ENCODE peak calls at places on chromosome 16, in eight cellular contexts. One of them, this sample, is unnamed.

GRCh38 chr16:67277999-67278772 is 1.1 kb upstream of the PLEKHG4 start:
- DNase-seq in uterus: no peak
- DNase-seq in CD8-positive, alpha-beta T cell: no peak
- DNase-seq in mesenchymal stem cell: peak
- DNase-seq in A549: peak
- DNase-seq in cardiac fibroblast: peak
- DNase-seq in H7: no peak
- DNase-seq in GM06990: no peak
- DNase-seq in this sample: peak

GRCh38 chr16:30876867-30877266 is 17.0 kb downstream of the BCL7C start:
- DNase-seq in uterus: no peak
- DNase-seq in CD8-positive, alpha-beta T cell: no peak
- DNase-seq in mesenchymal stem cell: peak
- DNase-seq in A549: no peak
- DNase-seq in cardiac fibroblast: no peak
- DNase-seq in H7: peak
- DNase-seq in GM06990: no peak
- DNase-seq in this sample: no peak

GRCh38 chr16:48117217-48118105 is 38.3 kb downstream of the ABCC12 start:
- DNase-seq in uterus: no peak
- DNase-seq in CD8-positive, alpha-beta T cell: peak
- DNase-seq in mesenchymal stem cell: peak
- DNase-seq in A549: peak
- DNase-seq in cardiac fibroblast: peak
- DNase-seq in H7: peak
- DNase-seq in GM06990: peak
- DNase-seq in this sample: peak

GRCh38 chr16:35686595-35686994 is 2227.2 kb downstream of the TP53TG3F start:
- DNase-seq in uterus: no peak
- DNase-seq in CD8-positive, alpha-beta T cell: no peak
- DNase-seq in mesenchymal stem cell: no peak
- DNase-seq in A549: no peak
- DNase-seq in cardiac fibroblast: no peak
- DNase-seq in H7: no peak
- DNase-seq in GM06990: no peak
- DNase-seq in this sample: no peak

GRCh38 chr16:19912445-19913305 is 28.0 kb upstream of the GPRC5B start:
- DNase-seq in uterus: no peak
- DNase-seq in CD8-positive, alpha-beta T cell: no peak
- DNase-seq in mesenchymal stem cell: peak
- DNase-seq in A549: no peak
- DNase-seq in cardiac fibroblast: peak
- DNase-seq in H7: no peak
- DNase-seq in GM06990: no peak
- DNase-seq in this sample: no peak

GRCh38 chr16:67278773-67279295 is 498 bp upstream of the PLEKHG4 start:
- DNase-seq in uterus: peak
- DNase-seq in CD8-positive, alpha-beta T cell: peak
- DNase-seq in mesenchymal stem cell: peak
- DNase-seq in A549: peak
- DNase-seq in cardiac fibroblast: no peak
- DNase-seq in H7: peak
- DNase-seq in GM06990: no peak
- DNase-seq in this sample: no peak

GRCh38 chr16:30651124-30652004 is 604 bp downstream of the PRR14 start:
- DNase-seq in uterus: peak
- DNase-seq in CD8-positive, alpha-beta T cell: peak
- DNase-seq in mesenchymal stem cell: peak
- DNase-seq in A549: peak
- DNase-seq in cardiac fibroblast: peak
- DNase-seq in H7: peak
- DNase-seq in GM06990: peak
- DNase-seq in this sample: peak

GRCh38 chr16:35398208-35398607 is 1938.8 kb downstream of the TP53TG3F start:
- DNase-seq in uterus: no peak
- DNase-seq in CD8-positive, alpha-beta T cell: no peak
- DNase-seq in mesenchymal stem cell: no peak
- DNase-seq in A549: no peak
- DNase-seq in cardiac fibroblast: no peak
- DNase-seq in H7: no peak
- DNase-seq in GM06990: no peak
- DNase-seq in this sample: no peak

GRCh38 chr16:67326472-67327309 is at the start of the genes KCTD19 and LRRC36:
- DNase-seq in uterus: peak
- DNase-seq in CD8-positive, alpha-beta T cell: peak
- DNase-seq in mesenchymal stem cell: peak
- DNase-seq in A549: peak
- DNase-seq in cardiac fibroblast: no peak
- DNase-seq in H7: peak
- DNase-seq in GM06990: peak
- DNase-seq in this sample: no peak

GRCh38 chr16:86061318-86061695 is 162.3 kb downstream of the IRF8 start:
- DNase-seq in uterus: no peak
- DNase-seq in CD8-positive, alpha-beta T cell: no peak
- DNase-seq in mesenchymal stem cell: no peak
- DNase-seq in A549: no peak
- DNase-seq in cardiac fibroblast: no peak
- DNase-seq in H7: no peak
- DNase-seq in GM06990: no peak
- DNase-seq in this sample: no peak

GRCh38 chr16:30519120-30520049 is 7.0 kb downstream of the ZNF768 start:
- DNase-seq in uterus: no peak
- DNase-seq in CD8-positive, alpha-beta T cell: no peak
- DNase-seq in mesenchymal stem cell: no peak
- DNase-seq in A549: no peak
- DNase-seq in cardiac fibroblast: no peak
- DNase-seq in H7: no peak
- DNase-seq in GM06990: no peak
- DNase-seq in this sample: no peak

GRCh38 chr16:50954469-50954868 is 196.6 kb downstream of the SALL1 start:
- DNase-seq in uterus: no peak
- DNase-seq in CD8-positive, alpha-beta T cell: no peak
- DNase-seq in mesenchymal stem cell: no peak
- DNase-seq in A549: no peak
- DNase-seq in cardiac fibroblast: no peak
- DNase-seq in H7: no peak
- DNase-seq in GM06990: no peak
- DNase-seq in this sample: no peak

GRCh38 chr16:67249178-67249759 is 490 bp downstream of the SLC9A5 start:
- DNase-seq in uterus: no peak
- DNase-seq in CD8-positive, alpha-beta T cell: no peak
- DNase-seq in mesenchymal stem cell: peak
- DNase-seq in A549: no peak
- DNase-seq in cardiac fibroblast: no peak
- DNase-seq in H7: no peak
- DNase-seq in GM06990: no peak
- DNase-seq in this sample: no peak

GRCh38 chr16:25256821-25257503 is 683 bp downstream of the ZKSCAN2 start:
- DNase-seq in uterus: no peak
- DNase-seq in CD8-positive, alpha-beta T cell: no peak
- DNase-seq in mesenchymal stem cell: peak
- DNase-seq in A549: peak
- DNase-seq in cardiac fibroblast: no peak
- DNase-seq in H7: peak
- DNase-seq in GM06990: no peak
- DNase-seq in this sample: no peak

GRCh38 chr16:57305159-57305811 is 20.8 kb upstream of the PLLP start:
- DNase-seq in uterus: peak
- DNase-seq in CD8-positive, alpha-beta T cell: no peak
- DNase-seq in mesenchymal stem cell: no peak
- DNase-seq in A549: no peak
- DNase-seq in cardiac fibroblast: no peak
- DNase-seq in H7: no peak
- DNase-seq in GM06990: no peak
- DNase-seq in this sample: no peak

GRCh38 chr16:56382901-56383355 is 42.4 kb downstream of the AMFR start:
- DNase-seq in uterus: no peak
- DNase-seq in CD8-positive, alpha-beta T cell: no peak
- DNase-seq in mesenchymal stem cell: peak
- DNase-seq in A549: peak
- DNase-seq in cardiac fibroblast: peak
- DNase-seq in H7: no peak
- DNase-seq in GM06990: no peak
- DNase-seq in this sample: no peak

GRCh38 chr16:69176033-69176780 is 10.8 kb upstream of the SNTB2 start:
- DNase-seq in uterus: no peak
- DNase-seq in CD8-positive, alpha-beta T cell: no peak
- DNase-seq in mesenchymal stem cell: peak
- DNase-seq in A549: no peak
- DNase-seq in cardiac fibroblast: peak
- DNase-seq in H7: no peak
- DNase-seq in GM06990: no peak
- DNase-seq in this sample: peak

GRCh38 chr16:30030841-30031413 is at the start of gene TLCD3B:
- DNase-seq in uterus: no peak
- DNase-seq in CD8-positive, alpha-beta T cell: no peak
- DNase-seq in mesenchymal stem cell: no peak
- DNase-seq in A549: no peak
- DNase-seq in cardiac fibroblast: no peak
- DNase-seq in H7: peak
- DNase-seq in GM06990: no peak
- DNase-seq in this sample: no peak

GRCh38 chr16:23838485-23839142 is 2.8 kb downstream of the PRKCB start:
- DNase-seq in uterus: no peak
- DNase-seq in CD8-positive, alpha-beta T cell: no peak
- DNase-seq in mesenchymal stem cell: no peak
- DNase-seq in A549: no peak
- DNase-seq in cardiac fibroblast: no peak
- DNase-seq in H7: no peak
- DNase-seq in GM06990: no peak
- DNase-seq in this sample: no peak
- H3K4me3 ChIP-seq in uterus: no peak
- H3K4me3 ChIP-seq in CD8-positive, alpha-beta T cell: no peak
- H3K4me3 ChIP-seq in mesenchymal stem cell: no peak
- H3K4me3 ChIP-seq in A549: no peak
- H3K4me3 ChIP-seq in cardiac fibroblast: no peak
- H3K4me3 ChIP-seq in H7: no peak
- H3K4me3 ChIP-seq in GM06990: peak
- H3K4me3 ChIP-seq in this sample: no peak

GRCh38 chr16:89921131-89921698 is 1.9 kb upstream of the TUBB3 start:
- DNase-seq in uterus: no peak
- DNase-seq in CD8-positive, alpha-beta T cell: no peak
- DNase-seq in mesenchymal stem cell: no peak
- DNase-seq in A549: no peak
- DNase-seq in cardiac fibroblast: no peak
- DNase-seq in H7: peak
- DNase-seq in GM06990: no peak
- DNase-seq in this sample: no peak
- H3K4me3 ChIP-seq in uterus: no peak
- H3K4me3 ChIP-seq in CD8-positive, alpha-beta T cell: no peak
- H3K4me3 ChIP-seq in mesenchymal stem cell: no peak
- H3K4me3 ChIP-seq in A549: peak
- H3K4me3 ChIP-seq in cardiac fibroblast: peak
- H3K4me3 ChIP-seq in H7: peak
- H3K4me3 ChIP-seq in GM06990: no peak
- H3K4me3 ChIP-seq in this sample: peak

DNA sequence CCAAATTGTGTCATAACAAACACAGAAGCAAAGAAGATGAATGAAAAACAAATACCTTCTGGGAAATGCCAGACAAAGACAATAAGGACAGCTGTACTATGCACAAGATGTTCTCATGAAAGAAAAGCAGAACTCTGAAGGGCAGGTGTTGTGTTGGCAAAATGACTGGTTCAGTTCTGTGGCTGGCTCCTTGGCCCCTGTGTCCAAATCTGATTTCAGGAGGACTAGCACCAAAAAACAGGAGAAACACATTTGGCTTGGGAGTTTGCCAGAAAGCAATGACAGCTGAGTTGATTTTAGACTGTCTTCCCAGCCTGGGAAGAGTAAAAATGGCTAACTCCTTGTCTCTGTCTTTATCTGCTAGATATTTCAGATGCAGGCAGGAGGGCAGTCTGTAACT is 989.2 kb downstream of the CDH11 start:
- DNase-seq in uterus: no peak
- DNase-seq in CD8-positive, alpha-beta T cell: no peak
- DNase-seq in mesenchymal stem cell: no peak
- DNase-seq in A549: no peak
- DNase-seq in cardiac fibroblast: no peak
- DNase-seq in H7: no peak
- DNase-seq in GM06990: no peak
- DNase-seq in this sample: no peak
- H3K4me3 ChIP-seq in uterus: no peak
- H3K4me3 ChIP-seq in CD8-positive, alpha-beta T cell: no peak
- H3K4me3 ChIP-seq in mesenchymal stem cell: no peak
- H3K4me3 ChIP-seq in A549: no peak
- H3K4me3 ChIP-seq in cardiac fibroblast: no peak
- H3K4me3 ChIP-seq in H7: no peak
- H3K4me3 ChIP-seq in GM06990: no peak
- H3K4me3 ChIP-seq in this sample: no peak

DNA sequence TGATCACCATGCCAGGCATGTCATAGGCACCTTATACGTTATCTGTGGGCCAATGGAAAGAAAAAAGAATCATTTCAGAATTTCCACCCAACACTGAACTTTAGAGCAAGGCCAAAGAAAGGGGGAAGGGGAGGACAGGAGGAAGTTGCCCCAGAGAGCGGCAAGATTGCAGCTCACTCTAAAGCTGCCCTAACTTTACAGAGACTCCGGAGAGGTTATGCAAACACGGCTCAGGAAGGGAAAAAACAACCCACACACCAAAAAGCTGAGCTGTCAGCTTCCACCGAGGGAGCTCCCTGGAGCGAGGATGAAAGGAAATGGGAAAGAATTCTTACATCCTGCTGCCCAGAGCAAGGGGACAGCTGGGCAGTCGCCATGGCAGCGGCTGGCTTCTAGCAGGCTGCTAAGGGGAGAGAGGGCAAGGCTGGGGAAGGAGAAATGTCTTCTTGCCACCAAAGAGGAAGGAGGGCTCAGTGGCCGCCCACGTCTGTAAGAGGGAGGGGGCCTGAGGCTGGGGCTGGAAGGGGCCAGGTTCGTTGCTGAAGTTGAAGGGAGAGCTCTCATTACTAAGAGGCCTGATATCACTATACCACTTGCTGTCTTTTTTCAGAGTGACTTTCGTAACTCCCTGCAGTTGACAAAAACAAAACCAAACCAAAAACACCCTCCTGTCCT is 18.2 kb downstream of the COTL1 start:
- DNase-seq in uterus: peak
- DNase-seq in CD8-positive, alpha-beta T cell: no peak
- DNase-seq in mesenchymal stem cell: peak
- DNase-seq in A549: no peak
- DNase-seq in cardiac fibroblast: peak
- DNase-seq in H7: peak
- DNase-seq in GM06990: peak
- DNase-seq in this sample: peak
- H3K4me3 ChIP-seq in uterus: peak
- H3K4me3 ChIP-seq in CD8-positive, alpha-beta T cell: peak
- H3K4me3 ChIP-seq in mesenchymal stem cell: no peak
- H3K4me3 ChIP-seq in A549: no peak
- H3K4me3 ChIP-seq in cardiac fibroblast: no peak
- H3K4me3 ChIP-seq in H7: no peak
- H3K4me3 ChIP-seq in GM06990: peak
- H3K4me3 ChIP-seq in this sample: no peak

GRCh38 chr16:54171855-54172537 is 114.6 kb downstream of the IRX3 start:
- DNase-seq in uterus: no peak
- DNase-seq in CD8-positive, alpha-beta T cell: no peak
- DNase-seq in mesenchymal stem cell: peak
- DNase-seq in A549: no peak
- DNase-seq in cardiac fibroblast: peak
- DNase-seq in H7: no peak
- DNase-seq in GM06990: no peak
- DNase-seq in this sample: no peak
- H3K4me3 ChIP-seq in uterus: no peak
- H3K4me3 ChIP-seq in CD8-positive, alpha-beta T cell: no peak
- H3K4me3 ChIP-seq in mesenchymal stem cell: no peak
- H3K4me3 ChIP-seq in A549: no peak
- H3K4me3 ChIP-seq in cardiac fibroblast: no peak
- H3K4me3 ChIP-seq in H7: no peak
- H3K4me3 ChIP-seq in GM06990: no peak
- H3K4me3 ChIP-seq in this sample: no peak

This sample was measured in SJSA1.